ENCODE peak calls at places on chromosomes 6 and 20, in four cellular contexts. One of them, this sample, is unnamed.

GRCh38 chr6:35260642-35261570 is 1.4 kb downstream of the ZNF76 start:
- DNase-seq in H9: no peak
- DNase-seq in mesendoderm: no peak
- DNase-seq in neuronal stem cell: no peak
- DNase-seq in this sample: no peak

GRCh38 chr20:17897566-17898307 is 70.9 kb downstream of the SNX5 start:
- DNase-seq in H9: no peak
- DNase-seq in neuronal stem cell: no peak
- DNase-seq in mesendoderm: no peak
- DNase-seq in this sample: no peak

GRCh38 chr6:169263836-169264608 is 10.4 kb upstream of the THBS2 start:
- DNase-seq in mesendoderm: no peak
- DNase-seq in neuronal stem cell: no peak
- DNase-seq in H9: no peak
- DNase-seq in this sample: peak; percentile 64

GRCh38 chr6:16302721-16303552 is 64.5 kb downstream of the GMPR start:
- DNase-seq in neuronal stem cell: no peak
- DNase-seq in H9: no peak
- DNase-seq in mesendoderm: peak; percentile 45
- DNase-seq in this sample: no peak

GRCh38 chr20:25859649-25860530 is 163.2 kb upstream of the ZNF337 start:
- DNase-seq in H9: peak; percentile 73
- DNase-seq in mesendoderm: peak; percentile 60
- DNase-seq in neuronal stem cell: no peak
- DNase-seq in this sample: no peak

GRCh38 chr6:85594197-85594930 is 706 bp upstream of the SNX14 start:
- DNase-seq in H9: no peak
- DNase-seq in mesendoderm: peak; percentile 42
- DNase-seq in neuronal stem cell: no peak
- DNase-seq in this sample: peak; percentile 30

GRCh38 chr20:25248501-25249172 is 752 bp downstream of the PYGB start:
- DNase-seq in neuronal stem cell: peak; percentile 50
- DNase-seq in H9: peak; percentile 54
- DNase-seq in mesendoderm: peak; percentile 54
- DNase-seq in this sample: peak; percentile 37

GRCh38 chr6:148509152-148509571 is 166.5 kb downstream of the SASH1 start:
- DNase-seq in neuronal stem cell: no peak
- DNase-seq in H9: no peak
- DNase-seq in mesendoderm: no peak
- DNase-seq in this sample: peak; percentile 74

GRCh38 chr20:39954585-39954984 is 734.5 kb downstream of the MAFB start:
- DNase-seq in H9: no peak
- DNase-seq in mesendoderm: no peak
- DNase-seq in neuronal stem cell: no peak
- DNase-seq in this sample: no peak

GRCh38 chr6:44917430-44917829 is 410.7 kb upstream of the RUNX2 start:
- DNase-seq in mesendoderm: no peak
- DNase-seq in neuronal stem cell: no peak
- DNase-seq in H9: no peak
- DNase-seq in this sample: peak; percentile 19

GRCh38 chr6:11514672-11515071 is 22.9 kb upstream of the TMEM170B start:
- DNase-seq in neuronal stem cell: no peak
- DNase-seq in mesendoderm: no peak
- DNase-seq in H9: no peak
- DNase-seq in this sample: no peak

GRCh38 chr6:158481612-158482473 is 78.0 kb upstream of the TMEM181 start:
- DNase-seq in H9: no peak
- DNase-seq in mesendoderm: peak; percentile 22
- DNase-seq in neuronal stem cell: no peak
- DNase-seq in this sample: peak; percentile 85

GRCh38 chr20:44029848-44030230 is 115.2 kb downstream of the TOX2 start:
- DNase-seq in H9: no peak
- DNase-seq in neuronal stem cell: no peak
- DNase-seq in mesendoderm: no peak
- DNase-seq in this sample: no peak

GRCh38 chr20:48816282-48816860 is 11.4 kb downstream of the PREX1 start:
- DNase-seq in H9: no peak
- DNase-seq in mesendoderm: no peak
- DNase-seq in neuronal stem cell: no peak
- DNase-seq in this sample: no peak

GRCh38 chr6:122372647-122373046 is 26.8 kb upstream of the HSF2 start:
- DNase-seq in neuronal stem cell: no peak
- DNase-seq in mesendoderm: peak; percentile 10
- DNase-seq in H9: no peak
- DNase-seq in this sample: peak; percentile 6

GRCh38 chr6:158707826-158708225 is 58.0 kb downstream of the SYTL3 start:
- DNase-seq in H9: no peak
- DNase-seq in mesendoderm: peak; percentile 37
- DNase-seq in neuronal stem cell: no peak
- DNase-seq in this sample: no peak

GRCh38 chr6:71206086-71206485 is 82.5 kb upstream of the OGFRL1 start:
- DNase-seq in mesendoderm: no peak
- DNase-seq in H9: no peak
- DNase-seq in neuronal stem cell: no peak
- DNase-seq in this sample: no peak

GRCh38 chr6:21392177-21392576 is 201.4 kb upstream of the SOX4 start:
- DNase-seq in mesendoderm: no peak
- DNase-seq in H9: no peak
- DNase-seq in neuronal stem cell: no peak
- DNase-seq in this sample: no peak

DNA sequence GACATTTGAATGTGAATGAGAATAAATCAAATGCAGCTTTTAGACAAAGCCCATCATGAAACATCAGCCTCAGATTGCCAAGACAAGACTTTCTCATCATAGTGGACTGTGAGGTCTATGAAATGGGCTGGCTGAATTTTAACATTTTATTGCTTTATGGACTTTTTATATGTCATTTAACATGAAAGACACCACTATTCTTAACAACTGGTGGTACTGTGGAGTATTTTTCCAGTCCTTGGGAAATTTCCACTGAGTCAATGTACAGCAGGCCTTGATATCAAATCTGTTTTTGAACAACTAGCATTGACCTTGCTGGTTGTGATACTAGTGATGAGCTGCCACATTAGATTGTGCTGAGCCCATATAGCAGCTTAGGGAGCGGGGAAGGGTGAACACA is 326.6 kb upstream of the CITED2 start:
- DNase-seq in mesendoderm: no peak
- DNase-seq in H9: no peak
- DNase-seq in neuronal stem cell: no peak
- DNase-seq in this sample: no peak
- H2AK5ac ChIP-seq in mesendoderm: no peak overlapping the region
- H2AK5ac ChIP-seq in H9: no peak overlapping the region
- H2AK5ac ChIP-seq in neuronal stem cell: no peak overlapping the region
- H2AK5ac ChIP-seq in this sample: no peak overlapping the region

GRCh38 chr20:23776067-23776771 is 25.5 kb upstream of the CST1 start:
- DNase-seq in neuronal stem cell: no peak
- DNase-seq in H9: peak; percentile 78
- DNase-seq in mesendoderm: peak; percentile 41
- DNase-seq in this sample: no peak
- H2AK5ac ChIP-seq in neuronal stem cell: peak overlapping the region; percentile 26
- H2AK5ac ChIP-seq in H9: no peak overlapping the region
- H2AK5ac ChIP-seq in mesendoderm: peak overlapping the region; percentile 74
- H2AK5ac ChIP-seq in this sample: no peak overlapping the region

DNA sequence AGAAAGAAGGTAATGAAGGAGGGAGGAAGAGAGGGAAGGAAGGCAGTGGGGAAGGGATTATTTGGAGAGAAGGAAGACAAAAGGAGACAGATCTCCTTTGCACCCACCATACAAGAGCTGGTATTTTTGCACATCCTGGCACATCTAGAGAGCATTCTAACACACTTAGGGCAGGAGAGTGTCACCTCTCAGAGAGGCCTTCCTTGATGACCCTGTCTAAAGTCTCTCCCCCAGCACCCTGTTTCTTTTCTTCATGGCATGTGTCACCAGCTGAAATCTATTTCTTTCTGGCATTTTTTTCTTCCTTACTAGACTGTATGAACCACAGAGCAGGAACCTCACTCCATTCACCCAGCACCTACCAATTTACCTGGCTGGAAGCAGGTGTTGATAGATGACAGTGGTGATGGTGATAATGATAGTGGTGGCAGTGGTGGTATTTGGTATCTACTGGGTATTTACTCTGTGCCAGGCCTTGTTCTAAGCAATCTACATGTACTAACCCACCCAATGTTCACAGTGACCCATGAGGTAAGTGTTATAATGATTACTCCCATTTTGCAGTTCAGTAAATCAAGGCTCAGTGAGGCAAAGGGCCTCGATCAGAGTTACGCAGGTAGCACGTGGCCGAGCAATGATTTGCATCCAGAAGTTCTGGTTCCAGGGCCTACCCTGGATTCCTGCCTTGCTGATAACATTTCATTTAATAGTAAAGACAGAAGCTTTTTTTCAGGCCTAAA is 131.8 kb downstream of the NFATC2 start:
- DNase-seq in H9: no peak
- DNase-seq in mesendoderm: no peak
- DNase-seq in neuronal stem cell: no peak
- DNase-seq in this sample: no peak
- H2AK5ac ChIP-seq in H9: no peak overlapping the region
- H2AK5ac ChIP-seq in mesendoderm: no peak overlapping the region
- H2AK5ac ChIP-seq in neuronal stem cell: no peak overlapping the region
- H2AK5ac ChIP-seq in this sample: no peak overlapping the region

GRCh38 chr6:41975276-41975675 is 33.7 kb upstream of the CCND3 start:
- DNase-seq in neuronal stem cell: no peak
- DNase-seq in mesendoderm: no peak
- DNase-seq in H9: no peak
- DNase-seq in this sample: no peak
- H2AK5ac ChIP-seq in neuronal stem cell: no peak overlapping the region
- H2AK5ac ChIP-seq in mesendoderm: no peak overlapping the region
- H2AK5ac ChIP-seq in H9: no peak overlapping the region
- H2AK5ac ChIP-seq in this sample: peak overlapping the region; percentile 26

DNA sequence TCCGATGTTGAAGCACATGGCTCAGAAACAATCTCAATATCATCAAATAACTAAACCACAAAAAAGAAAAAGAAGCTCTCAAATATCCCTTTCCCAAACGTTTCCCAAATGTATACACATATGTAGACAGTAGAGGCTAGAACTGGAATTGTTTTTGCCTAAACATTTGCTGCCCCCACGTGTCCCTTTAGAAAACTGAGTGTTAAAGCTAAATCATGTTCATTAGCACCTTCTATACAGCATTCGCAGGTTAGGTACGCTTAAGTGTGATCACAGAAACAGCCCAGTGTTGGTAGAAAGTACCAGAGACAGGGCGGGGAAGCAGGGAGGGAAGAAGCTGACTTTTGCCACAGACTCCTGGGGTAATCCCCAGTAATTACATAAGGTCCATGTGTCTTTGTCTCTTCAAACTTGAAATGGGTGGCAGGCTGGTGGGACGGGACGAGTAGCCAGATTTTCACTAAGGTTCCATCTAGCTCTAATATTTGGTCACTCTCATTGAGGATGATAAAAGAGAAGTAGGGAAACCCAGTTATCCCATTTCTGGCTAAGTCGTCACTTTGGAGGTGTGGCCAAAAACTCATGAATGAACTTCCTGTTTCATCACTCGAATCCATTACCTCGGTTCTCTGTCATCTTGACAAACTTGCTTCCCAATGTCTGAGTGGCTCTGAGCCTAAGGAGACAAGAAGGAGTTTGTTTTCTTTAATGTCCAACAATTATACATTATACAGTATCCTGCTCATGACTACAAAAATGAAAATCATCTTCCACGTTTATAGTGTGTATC is 15.0 kb upstream of the TFAP2A start:
- DNase-seq in mesendoderm: peak; percentile 89
- DNase-seq in neuronal stem cell: peak; percentile 23
- DNase-seq in H9: no peak
- DNase-seq in this sample: peak; percentile 52
- H2AK5ac ChIP-seq in mesendoderm: no peak overlapping the region
- H2AK5ac ChIP-seq in neuronal stem cell: no peak overlapping the region
- H2AK5ac ChIP-seq in H9: no peak overlapping the region
- H2AK5ac ChIP-seq in this sample: no peak overlapping the region

GRCh38 chr20:3239867-3240775 is 1.1 kb upstream of the SLC4A11 start:
- DNase-seq in neuronal stem cell: no peak
- DNase-seq in H9: no peak
- DNase-seq in mesendoderm: peak; percentile 59
- DNase-seq in this sample: no peak
- H2AK5ac ChIP-seq in neuronal stem cell: peak overlapping the region; percentile 93
- H2AK5ac ChIP-seq in H9: no peak overlapping the region
- H2AK5ac ChIP-seq in mesendoderm: no peak overlapping the region
- H2AK5ac ChIP-seq in this sample: peak overlapping the region; percentile 19